ENCODE peak calls at places on chromosomes 16 and 17, in ten cellular contexts. P is AG09309; R is NCI-H1105 treated with DMSO at 0.1 percent for 48 hours; T is stimulated activated CD4-positive, alpha-beta T cell treated with anti-CD3 and anti-CD28 coated beads, Interleukin-2, amount 100 ng/mL, for 48 hours; S is DMS153; G is hippocampal formation; F is activated effector memory CD4-positive, alpha-beta T cell treated with anti-CD3 and anti-CD28 coated beads, Interleukin-2, amount 50 U/mL, for 16 hours; I is activated CD4-positive, alpha-beta T cell treated with anti-CD3 and anti-CD28 coated beads, Interleukin-2, amount 10 ng/mL, durations not matched to agents 7 days and 5 days; H is CD4-positive, alpha-beta memory T cell; E is left ventricle myocardium inferior. U is an unnamed sample.

GRCh38 chr17:32341857-32342602 is at the start of gene C17orf75:
- DNase-seq in P (no peak), R (peak), T (peak), S (peak), G (peak), F (peak), I (peak), H (peak), E (peak), U (peak)

GRCh38 chr16:67542464-67542863 is 13.8 kb downstream of the RIPOR1 start:
- DNase-seq in P (no peak), R (no peak), T (peak), S (no peak), G (no peak), F (peak), I (peak), H (peak), E (no peak), U (peak)

GRCh38 chr16:55367796-55368195 is 43.8 kb downstream of the IRX6 start:
- DNase-seq in P (peak), R (no peak), T (no peak), S (no peak), G (no peak), F (no peak), I (no peak), H (no peak), E (no peak), U (no peak)

GRCh38 chr16:56931253-56931768 is 631 bp upstream of the HERPUD1 start:
- DNase-seq in P (no peak), R (peak), T (no peak), S (peak), G (no peak), F (no peak), I (no peak), H (no peak), E (no peak), U (peak)

GRCh38 chr16:88088161-88088581 is 136.9 kb downstream of the BANP start:
- DNase-seq in P (no peak), R (no peak), T (no peak), S (no peak), G (no peak), F (no peak), I (no peak), H (no peak), E (peak), U (no peak)

GRCh38 chr17:75652934-75653549 is 13.9 kb downstream of the RECQL5 start:
- DNase-seq in P (no peak), R (peak), T (no peak), S (no peak), G (no peak), F (peak), I (peak), H (no peak), E (no peak), U (peak)

GRCh38 chr17:65609303-65609702 is 47.9 kb upstream of the AXIN2 start:
- DNase-seq in P (no peak), R (no peak), T (no peak), S (no peak), G (no peak), F (no peak), I (no peak), H (no peak), E (no peak), U (no peak)

GRCh38 chr17:48908853-48909394 is 717 bp downstream of the UBE2Z start:
- DNase-seq in P (peak), R (peak), T (peak), S (peak), G (no peak), F (peak), I (peak), H (peak), E (peak), U (peak)

GRCh38 chr16:51408357-51408756 is 257.3 kb upstream of the SALL1 start:
- DNase-seq in P (no peak), R (no peak), T (no peak), S (no peak), G (no peak), F (no peak), I (no peak), H (no peak), E (no peak), U (no peak)

GRCh38 chr17:9802701-9803100 is 11.3 kb upstream of the DHRS7C start:
- DNase-seq in P (no peak), R (no peak), T (no peak), S (no peak), G (no peak), F (no peak), I (no peak), H (no peak), E (no peak), U (no peak)

GRCh38 chr16:49890876-49891275 is 35.0 kb upstream of the ZNF423 start:
- DNase-seq in P (no peak), R (no peak), T (peak), S (no peak), G (no peak), F (no peak), I (peak), H (no peak), E (no peak), U (no peak)

GRCh38 chr17:13311301-13311700 is 290.4 kb downstream of the HS3ST3A1 start:
- DNase-seq in P (peak), R (peak), T (no peak), S (no peak), G (peak), F (no peak), I (no peak), H (no peak), E (no peak), U (no peak)

GRCh38 chr16:14501331-14502255 is 128.5 kb downstream of the PARN start:
- DNase-seq in P (peak), R (peak), T (no peak), S (peak), G (peak), F (no peak), I (no peak), H (no peak), E (peak), U (peak)

GRCh38 chr17:81200695-81201580 is 21.8 kb downstream of the CEP131 start:
- DNase-seq in P (peak), R (no peak), T (peak), S (no peak), G (peak), F (no peak), I (peak), H (no peak), E (no peak), U (peak)

GRCh38 chr16:89601906-89602272 is 11.6 kb upstream of the DPEP1 start:
- DNase-seq in P (no peak), R (no peak), T (no peak), S (no peak), G (no peak), F (no peak), I (no peak), H (no peak), E (no peak), U (no peak)

GRCh38 chr17:42531455-42532354 is 4.3 kb upstream of the NAGLU start:
- DNase-seq in P (no peak), R (peak), T (peak), S (peak), G (peak), F (peak), I (peak), H (peak), E (peak), U (peak)

GRCh38 chr17:64778367-64779290 is 116.5 kb upstream of the SMURF2 start:
- DNase-seq in P (no peak), R (peak), T (no peak), S (peak), G (no peak), F (peak), I (no peak), H (no peak), E (peak), U (no peak)

GRCh38 chr17:49249292-49249794 is 18.8 kb upstream of the PHOSPHO1 start:
- DNase-seq in P (no peak), R (no peak), T (no peak), S (no peak), G (no peak), F (no peak), I (no peak), H (no peak), E (peak), U (no peak)

GRCh38 chr16:21264226-21265036 is 13.7 kb downstream of the CRYM start:
- DNase-seq in P (no peak), R (no peak), T (no peak), S (peak), G (no peak), F (no peak), I (no peak), H (no peak), E (peak), U (peak)

GRCh38 chr17:57121308-57122042 is 36.4 kb downstream of the AKAP1 start:
- DNase-seq in P (no peak), R (peak), T (no peak), S (no peak), G (no peak), F (no peak), I (no peak), H (no peak), E (no peak), U (peak)

GRCh38 chr16:83212301-83212841 is 585.6 kb downstream of the CDH13 start:
- DNase-seq in P (no peak), R (no peak), T (no peak), S (no peak), G (no peak), F (no peak), I (no peak), H (no peak), E (no peak), U (no peak)

GRCh38 chr16:64687796-64688195 is 434.1 kb downstream of the CDH11 start:
- DNase-seq in P (no peak), R (no peak), T (no peak), S (no peak), G (no peak), F (no peak), I (no peak), H (no peak), E (no peak), U (no peak)

GRCh38 chr17:7207120-7208001 is 12.3 kb downstream of the DLG4 start:
- DNase-seq in P (no peak), R (no peak), T (no peak), S (no peak), G (no peak), F (no peak), I (no peak), H (no peak), E (peak), U (no peak)

GRCh38 chr17:71398706-71399620 is 721.9 kb upstream of the SOX9 start:
- DNase-seq in P (no peak), R (no peak), T (no peak), S (no peak), G (no peak), F (no peak), I (no peak), H (no peak), E (no peak), U (no peak)

GRCh38 chr17:72432881-72433280 is 312.1 kb downstream of the SOX9 start:
- DNase-seq in P (no peak), R (no peak), T (no peak), S (no peak), G (no peak), F (no peak), I (no peak), H (no peak), E (no peak), U (no peak)

GRCh38 chr16:31371619-31372484 is 16.9 kb downstream of the ITGAX start:
- DNase-seq in P (no peak), R (no peak), T (no peak), S (peak), G (no peak), F (no peak), I (no peak), H (no peak), E (no peak), U (no peak)

GRCh38 chr16:70804153-70804728 is 3.3 kb upstream of the VAC14 start:
- DNase-seq in P (peak), R (no peak), T (no peak), S (no peak), G (no peak), F (no peak), I (peak), H (no peak), E (no peak), U (no peak)

GRCh38 chr16:68802190-68802589 is 41.1 kb upstream of the TANGO6 start:
- DNase-seq in P (peak), R (no peak), T (no peak), S (no peak), G (no peak), F (no peak), I (no peak), H (no peak), E (no peak), U (no peak)

GRCh38 chr17:10668771-10669170 is 11.7 kb upstream of the MYH3 start:
- DNase-seq in P (peak), R (no peak), T (no peak), S (no peak), G (no peak), F (no peak), I (no peak), H (no peak), E (no peak), U (no peak)